ENCODE peak calls at places on chromosomes 11 and 22, in five cellular contexts. F is IMR-90, Y is K562, C is A549, U is GM12878. W is an unnamed sample.

GRCh38 chr11:114348200-114349191 is 51.8 kb downstream of the C11orf71 start:
- DNase-seq in F (peak), C (peak), Y (peak), U (no peak), W (peak)

GRCh38 chr11:98601181-98601773 is 419.5 kb upstream of the CNTN5 start:
- DNase-seq in Y (no peak), U (no peak), C (no peak), F (no peak), W (no peak)

GRCh38 chr11:61688368-61689163 is 8.4 kb downstream of the DAGLA start:
- DNase-seq in F (no peak), C (no peak), U (no peak), Y (no peak), W (no peak)

GRCh38 chr11:2088746-2089535 is 50.2 kb downstream of the IGF2 start:
- DNase-seq in Y (peak), U (no peak), F (no peak), C (peak), W (peak)

GRCh38 chr11:107576497-107577086 is 11.1 kb upstream of the ALKBH8 start:
- DNase-seq in Y (peak), C (no peak), F (peak), U (no peak), W (peak)

GRCh38 chr11:12209096-12209495 is 98.7 kb downstream of the MICAL2 start:
- DNase-seq in U (no peak), F (no peak), Y (no peak), C (no peak), W (no peak)

GRCh38 chr11:76861490-76861953 is 804 bp downstream of the ACER3 start:
- DNase-seq in F (no peak), C (no peak), Y (peak), U (no peak), W (no peak)

GRCh38 chr22:39308614-39309363 is 10.6 kb downstream of the RPL3 start:
- DNase-seq in F (peak), U (no peak), Y (no peak), C (peak), W (no peak)

GRCh38 chr11:10379871-10380568 is 75.0 kb upstream of the AMPD3 start:
- DNase-seq in Y (no peak), C (peak), F (peak), U (no peak), W (no peak)

GRCh38 chr11:1639102-1639620 is 9.6 kb downstream of the KRTAP5-5 start:
- DNase-seq in C (no peak), F (no peak), Y (no peak), U (no peak), W (no peak)

GRCh38 chr11:7575841-7576451 is 62.1 kb downstream of the PPFIBP2 start:
- DNase-seq in U (no peak), F (no peak), Y (no peak), C (peak), W (no peak)

GRCh38 chr11:7965386-7965785 is at the start of gene NLRP10:
- DNase-seq in U (no peak), F (peak), Y (no peak), C (no peak), W (no peak)

GRCh38 chr11:111548542-111548941 is 8.0 kb downstream of the LAYN start:
- DNase-seq in U (no peak), Y (no peak), C (no peak), F (peak), W (no peak)

GRCh38 chr22:26669060-26669481 is 11.7 kb downstream of the MIAT start:
- DNase-seq in C (peak), F (peak), Y (no peak), U (no peak), W (peak)

GRCh38 chr11:124863137-124863825 is 2.0 kb upstream of the ROBO3 start:
- DNase-seq in U (no peak), C (no peak), Y (no peak), F (peak), W (no peak)
- TF ChIP-seq BHLHE40 in U (no peak), C (no peak), Y (no peak), F (peak), W (no peak)

GRCh38 chr11:35541621-35542375 is 16.4 kb upstream of the PAMR1 start:
- DNase-seq in C (peak), F (peak), Y (no peak), U (no peak), W (no peak)
- TF ChIP-seq BHLHE40 in C (no peak), F (peak), Y (no peak), U (no peak), W (no peak)

GRCh38 chr22:36415415-36416168 is 27.8 kb upstream of the MYH9 start:
- DNase-seq in U (no peak), Y (no peak), F (no peak), C (peak), W (no peak)
- TF ChIP-seq BHLHE40 in U (no peak), Y (no peak), F (no peak), C (no peak), W (no peak)

GRCh38 chr11:95517453-95517852 is 272.1 kb downstream of the FAM76B start:
- DNase-seq in U (no peak), C (no peak), Y (no peak), F (no peak), W (no peak)
- TF ChIP-seq BHLHE40 in U (no peak), C (no peak), Y (no peak), F (no peak), W (no peak)

GRCh38 chr11:100774859-100775258 is 87.8 kb downstream of the ARHGAP42 start:
- DNase-seq in C (no peak), F (no peak), U (no peak), Y (no peak), W (no peak)
- TF ChIP-seq BHLHE40 in C (no peak), F (no peak), U (no peak), Y (no peak), W (no peak)

W was measured in HEK293T.